ENCODE peak calls at places on chromosomes 16 and 17, in five cellular contexts. I is heart right ventricle, X is OCI-LY7, Z is tibial artery, B is IMR-90. F is an unnamed sample.

GRCh38 chr17:4449736-4450135 is 16.0 kb downstream of the SPNS3 start:
- DNase-seq in Z (no peak), B (no peak), X (no peak), I (no peak), F (no peak)

GRCh38 chr17:17849147-17849820 is 12.5 kb upstream of the SREBF1 start:
- DNase-seq in X (no peak), I (peak), B (no peak), Z (peak), F (no peak)

GRCh38 chr17:32265896-32266388 is 310 bp downstream of the RHBDL3 start:
- DNase-seq in B (no peak), X (no peak), I (no peak), Z (no peak), F (no peak)

GRCh38 chr17:17406225-17406624 is 70.6 kb upstream of the MED9 start:
- DNase-seq in Z (peak), I (no peak), X (no peak), B (no peak), F (no peak)

GRCh38 chr17:10447035-10447931 is 22.1 kb downstream of the MYH4 start:
- DNase-seq in X (no peak), I (no peak), B (no peak), Z (no peak), F (no peak)

GRCh38 chr16:57672824-57673223 is 4.7 kb downstream of the ADGRG3 start:
- DNase-seq in X (no peak), I (no peak), Z (no peak), B (no peak), F (no peak)

GRCh38 chr16:29909398-29909797 is 9.1 kb downstream of the ASPHD1 start:
- DNase-seq in X (no peak), Z (no peak), B (peak), I (no peak), F (no peak)

GRCh38 chr17:4739122-4740024 is at the start of the genes CXCL16 and ZMYND15:
- DNase-seq in X (peak), B (no peak), I (peak), Z (peak), F (peak)

GRCh38 chr16:70453891-70454220 is 539 bp upstream of the FCSK start:
- DNase-seq in B (no peak), Z (no peak), X (no peak), I (no peak), F (peak)

GRCh38 chr17:37801131-37801530 is 56.3 kb upstream of the HNF1B start:
- DNase-seq in I (no peak), X (no peak), B (no peak), Z (no peak), F (no peak)

GRCh38 chr16:54525104-54525503 is 238.5 kb upstream of the IRX3 start:
- DNase-seq in X (no peak), B (no peak), I (no peak), Z (no peak), F (no peak)

GRCh38 chr17:16491703-16492612 is at the start of gene LRRC75A:
- DNase-seq in Z (no peak), X (no peak), I (peak), B (peak), F (peak)

GRCh38 chr17:59695943-59696681 is 11.1 kb downstream of the PTRH2 start:
- DNase-seq in X (no peak), I (no peak), Z (no peak), B (no peak), F (no peak)

GRCh38 chr16:27547134-27547533 is 2.6 kb downstream of the GTF3C1 start:
- DNase-seq in I (no peak), B (peak), Z (no peak), X (no peak), F (no peak)

GRCh38 chr16:8070501-8070900 is 519.8 kb downstream of the TMEM114 start:
- DNase-seq in Z (no peak), X (no peak), B (no peak), I (no peak), F (no peak)

GRCh38 chr16:28210979-28211505 is 723 bp downstream of the XPO6 start:
- DNase-seq in X (peak), B (peak), I (peak), Z (peak), F (peak)

GRCh38 chr16:10245002-10245401 is 62.8 kb upstream of the GRIN2A start:
- DNase-seq in I (no peak), X (no peak), B (no peak), Z (no peak), F (no peak)

GRCh38 chr17:79338589-79338988 is 264.0 kb downstream of the ENGASE start:
- DNase-seq in Z (no peak), I (no peak), B (peak), X (peak), F (no peak)

GRCh38 chr17:66459811-66460270 is 157.4 kb downstream of the PRKCA start:
- DNase-seq in B (peak), Z (peak), X (no peak), I (no peak), F (peak)

GRCh38 chr16:79532785-79533184 is 67.8 kb downstream of the MAF start:
- DNase-seq in Z (no peak), X (no peak), B (no peak), I (no peak), F (no peak)

GRCh38 chr16:69613283-69614154 is 47.8 kb downstream of the NFAT5 start:
- DNase-seq in Z (no peak), B (peak), I (no peak), X (no peak), F (peak)

GRCh38 chr17:17366941-17367885 is 64.0 kb downstream of the NT5M start:
- DNase-seq in Z (no peak), I (no peak), B (no peak), X (no peak), F (no peak)

GRCh38 chr16:19393226-19394074 is 24.2 kb upstream of the TMC5 start:
- DNase-seq in I (no peak), B (peak), X (no peak), Z (no peak), F (peak)

GRCh38 chr16:27232875-27233605 is 29.7 kb downstream of the KDM8 start:
- DNase-seq in B (no peak), I (no peak), X (peak), Z (no peak), F (no peak)

GRCh38 chr16:84825896-84826557 is 6.2 kb downstream of the CRISPLD2 start:
- DNase-seq in Z (no peak), I (no peak), X (no peak), B (peak), F (no peak)

GRCh38 chr17:74748279-74748528 is 224 bp upstream of the NHERF1 start:
- DNase-seq in Z (no peak), B (no peak), X (no peak), I (no peak), F (no peak)
- TF ChIP-seq CTCF in Z (peak), B (peak), X (no peak), I (no peak), F (no peak)

GRCh38 chr17:47995241-47995935 is 24.5 kb downstream of the CDK5RAP3 start:
- DNase-seq in I (no peak), Z (no peak), B (no peak), X (no peak), F (no peak)

GRCh38 chr17:47998044-47998443 is 27.1 kb downstream of the CDK5RAP3 start:
- DNase-seq in X (no peak), Z (no peak), B (no peak), I (no peak), F (no peak)

GRCh38 chr17:47997595-47997994 is 26.7 kb downstream of the CDK5RAP3 start:
- DNase-seq in B (no peak), I (no peak), X (no peak), Z (no peak), F (no peak)

GRCh38 chr17:47994714-47995113 is 23.8 kb downstream of the CDK5RAP3 start:
- DNase-seq in X (no peak), B (no peak), I (no peak), Z (no peak), F (no peak)

DNA sequence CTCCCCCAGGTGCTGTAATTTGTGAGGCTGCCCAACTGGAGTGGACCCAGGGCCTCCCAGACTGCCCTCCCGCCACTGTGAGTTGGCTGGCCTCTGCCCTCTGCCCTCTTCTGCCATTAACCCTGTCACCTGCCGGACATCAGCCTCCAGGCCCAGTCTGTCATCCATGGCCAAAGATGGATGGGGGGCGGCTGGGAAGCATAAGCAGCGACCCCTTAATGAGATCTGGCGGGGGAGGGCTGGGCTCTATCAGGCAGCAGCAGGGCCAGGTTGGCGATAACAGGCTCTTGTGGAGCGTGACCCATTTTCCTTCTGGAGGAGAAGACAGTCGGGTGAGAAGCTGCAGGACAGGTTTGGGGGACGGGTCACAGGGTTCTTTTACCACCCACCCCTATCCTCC is 25.3 kb downstream of the CDK5RAP3 start:
- DNase-seq in B (no peak), I (no peak), Z (no peak), X (no peak), F (no peak)
- TF ChIP-seq CTCF in B (no peak), I (no peak), Z (no peak), X (no peak), F (no peak)

DNA sequence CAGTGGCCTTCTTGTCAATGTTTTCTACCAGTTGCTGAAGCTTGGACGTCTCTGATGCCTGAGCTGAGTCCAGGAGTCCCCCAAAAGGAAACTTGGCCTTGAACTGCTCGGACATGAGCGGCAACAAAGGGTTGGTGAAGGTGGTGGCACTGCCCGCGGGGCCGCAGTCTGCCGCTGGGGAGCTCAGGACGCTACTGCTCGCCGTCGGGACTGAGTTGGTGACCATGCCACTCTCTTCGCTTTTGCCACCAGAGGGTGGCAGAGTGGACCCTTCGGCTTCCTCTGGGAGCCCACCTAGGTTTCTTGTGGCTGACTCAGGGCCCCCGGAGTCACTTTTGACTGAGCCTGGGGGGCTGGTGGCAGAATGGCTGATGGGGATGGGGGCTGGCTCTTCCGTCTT is 11.0 kb downstream of the SALL1 start:
- DNase-seq in B (no peak), I (no peak), X (no peak), Z (no peak), F (no peak)
- TF ChIP-seq CTCF in B (no peak), I (no peak), X (no peak), Z (no peak), F (no peak)

DNA sequence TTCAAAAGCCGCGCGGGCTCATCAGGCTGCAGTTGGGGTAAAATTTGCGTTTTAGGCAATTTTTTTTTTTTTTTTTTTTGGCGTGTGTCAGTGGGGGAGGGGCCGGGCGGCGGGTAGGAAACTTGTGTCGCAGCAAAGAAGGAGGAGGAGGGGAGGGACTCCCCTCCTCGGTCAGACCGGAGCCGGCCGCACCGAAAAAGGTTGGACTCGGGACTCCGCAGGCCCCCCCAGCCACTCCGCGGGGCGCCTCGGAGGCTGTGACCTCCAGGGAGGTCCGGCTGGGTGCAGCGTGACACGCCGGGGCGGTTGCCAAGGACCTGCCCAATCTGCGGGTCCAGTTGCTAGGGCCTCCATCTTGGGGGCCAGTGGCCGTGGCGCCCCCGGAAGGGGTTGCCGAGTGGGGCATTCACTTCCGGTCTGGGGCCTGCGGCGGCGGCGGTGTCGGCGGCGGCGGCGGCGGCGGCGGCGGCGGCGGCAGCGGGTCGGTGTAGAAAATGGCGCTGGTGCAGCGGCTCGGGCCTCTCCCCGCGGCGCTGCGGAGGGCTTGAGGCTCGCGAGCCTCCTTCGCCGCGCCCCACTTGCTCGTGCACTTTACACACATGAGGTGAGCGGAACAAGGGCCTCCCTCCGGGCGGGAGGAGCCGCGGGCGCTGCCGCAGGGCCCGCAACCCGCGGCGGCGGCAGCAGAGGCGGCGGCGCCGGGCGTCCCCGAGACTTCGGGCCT is at the start of gene TNRC6A:
- DNase-seq in X (peak), B (peak), I (peak), Z (peak), F (peak)
- TF ChIP-seq CTCF in X (no peak), B (no peak), I (no peak), Z (no peak), F (no peak)

GRCh38 chr17:74780443-74781238 is 4.5 kb upstream of the NAT9 start:
- DNase-seq in B (no peak), I (no peak), X (peak), Z (no peak), F (peak)

GRCh38 chr17:74782571-74782970 is 6.4 kb upstream of the NAT9 start:
- DNase-seq in X (no peak), I (no peak), B (no peak), Z (no peak), F (no peak)

GRCh38 chr17:74785981-74786360 is 9.8 kb upstream of the NAT9 start:
- DNase-seq in I (no peak), Z (no peak), B (no peak), X (no peak), F (no peak)

GRCh38 chr17:74786411-74787097 is 10.4 kb upstream of the NAT9 start:
- DNase-seq in B (no peak), Z (peak), X (no peak), I (no peak), F (no peak)

DNA sequence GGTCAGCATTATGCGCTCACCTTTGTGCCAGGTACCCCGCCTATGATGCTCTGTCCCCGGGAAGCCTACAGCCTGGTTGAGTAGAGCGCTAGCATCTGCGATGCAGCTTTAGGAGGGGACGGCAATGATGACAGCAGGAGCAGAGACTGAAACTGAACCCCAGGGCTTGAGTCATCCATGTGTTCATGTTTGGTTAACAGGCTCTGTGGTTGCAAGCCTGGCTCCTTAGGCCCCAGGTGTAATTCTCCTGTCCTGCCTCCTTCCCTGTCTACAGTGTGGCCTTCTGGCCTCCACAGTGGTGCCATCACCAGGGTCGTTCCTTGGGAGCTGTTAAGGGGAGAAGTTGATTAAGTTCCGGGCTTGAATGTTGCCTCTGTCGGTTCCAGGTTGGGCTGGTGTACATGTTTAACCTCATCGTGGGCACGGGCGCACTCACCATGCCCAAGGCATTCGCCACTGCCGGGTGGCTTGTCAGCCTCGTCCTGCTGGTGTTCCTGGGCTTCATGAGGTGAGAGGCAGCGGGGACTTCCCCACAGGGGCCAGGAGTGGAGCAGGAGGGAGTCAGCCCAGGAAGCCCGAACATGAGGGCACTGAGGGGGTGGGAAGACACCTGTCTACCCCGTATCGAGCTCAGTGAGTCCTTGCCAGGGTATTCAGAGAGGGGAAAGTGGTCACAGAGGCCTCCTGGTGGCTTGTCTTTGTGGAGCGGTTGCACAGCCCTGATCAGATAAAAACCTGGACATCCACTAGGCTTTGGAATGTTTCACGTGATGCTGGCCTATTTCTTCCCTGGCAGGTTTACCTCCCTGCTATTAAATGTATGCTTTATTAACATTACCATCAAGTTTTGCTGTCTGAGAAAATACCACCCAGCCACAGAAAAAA is 9.2 kb upstream of the NAT9 start:
- DNase-seq in I (no peak), B (no peak), Z (no peak), X (no peak), F (no peak)
- TF ChIP-seq CTCF in I (no peak), B (peak), Z (no peak), X (peak), F (no peak)

DNA sequence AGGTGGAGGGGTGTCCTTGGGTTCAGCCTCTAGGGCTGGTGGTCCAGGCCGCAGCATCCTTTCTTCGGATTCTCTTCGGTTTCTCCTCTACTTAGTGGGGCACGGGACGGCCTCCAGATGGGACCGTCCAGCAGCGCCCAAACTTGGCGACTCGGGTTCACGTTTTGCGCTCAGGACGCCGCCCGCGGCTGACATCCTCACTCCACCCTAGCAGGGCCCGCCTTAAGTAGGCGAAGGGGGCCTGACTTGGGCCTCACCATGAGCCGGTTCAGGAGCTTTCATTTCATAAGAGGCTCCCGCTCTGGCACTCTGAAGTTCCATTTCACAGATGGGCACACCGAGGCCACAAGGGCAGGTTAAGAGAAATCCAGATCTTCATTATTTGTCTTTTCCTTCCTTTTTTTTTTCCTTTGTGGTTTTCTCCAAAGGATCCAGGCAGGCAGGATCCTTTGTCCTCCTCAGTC is 141.2 kb downstream of the SEC14L1 start:
- DNase-seq in Z (no peak), I (no peak), B (no peak), X (peak), F (peak)
- TF ChIP-seq CTCF in Z (no peak), I (no peak), B (no peak), X (peak), F (no peak)

GRCh38 chr17:743139-743538 is 8.9 kb downstream of the GEMIN4 start:
- DNase-seq in B (no peak), Z (no peak), X (no peak), I (no peak), F (no peak)

GRCh38 chr17:737561-738113 is 5.2 kb downstream of the TLCD3A start:
- DNase-seq in B (no peak), X (no peak), Z (no peak), I (no peak), F (no peak)

GRCh38 chr17:742147-742793 is 9.8 kb downstream of the GEMIN4 start:
- DNase-seq in Z (no peak), B (no peak), X (no peak), I (no peak), F (no peak)

GRCh38 chr17:744937-745336 is 7.1 kb downstream of the GEMIN4 start:
- DNase-seq in B (no peak), Z (no peak), I (no peak), X (no peak), F (no peak)

GRCh38 chr17:740240-741055 is 8.1 kb downstream of the TLCD3A start:
- DNase-seq in Z (no peak), I (no peak), B (no peak), X (no peak), F (no peak)
- TF ChIP-seq CTCF in Z (no peak), I (no peak), B (no peak), X (no peak), F (no peak)

GRCh38 chr17:44565866-44566443 is 8.7 kb downstream of the FZD2 start:
- DNase-seq in B (no peak), Z (no peak), X (no peak), I (no peak), F (no peak)
- TF ChIP-seq CTCF in B (peak), Z (no peak), X (peak), I (peak), F (peak)

GRCh38 chr16:35102780-35103403 is 1643.5 kb downstream of the TP53TG3F start:
- DNase-seq in X (peak), B (no peak), I (no peak), Z (no peak), F (no peak)
- TF ChIP-seq CTCF in X (peak), B (no peak), I (peak), Z (no peak), F (no peak)